ENCODE peak calls at places on chromosomes 7 and 10, in four cellular contexts. R is AG10803; F is ecto neural progenitor cell; T is stimulated activated CD8-positive, alpha-beta memory T cell treated with anti-CD3 and anti-CD28 coated beads, Interleukin-4, amount 100 ng/mL, for 4 hours. I is an unnamed sample.

GRCh38 chr7:156160811-156161210 is 348.5 kb upstream of the SHH start:
- DNase-seq in R (no peak), F (no peak), T (no peak), I (no peak)

GRCh38 chr7:4198301-4198700 is 483.8 kb upstream of the FOXK1 start:
- DNase-seq in R (no peak), F (no peak), T (no peak), I (no peak)

GRCh38 chr10:93872776-93873175 is 21.0 kb upstream of the SLC35G1 start:
- DNase-seq in R (no peak), F (no peak), T (no peak), I (no peak)

GRCh38 chr7:81618400-81619014 is 151.3 kb downstream of the HGF start:
- DNase-seq in R (peak; percentile 86), F (no peak), T (no peak), I (no peak)

GRCh38 chr7:135979674-135980660 is 2.8 kb upstream of the MTPN start:
- DNase-seq in R (no peak), F (no peak), T (no peak), I (no peak)

GRCh38 chr10:117578490-117578889 is 35.9 kb downstream of the EMX2 start:
- DNase-seq in R (no peak), F (no peak), T (no peak), I (no peak)

GRCh38 chr7:25259487-25260243 is 31.4 kb upstream of the NPVF start:
- DNase-seq in R (peak; percentile 81), F (peak; percentile 74), T (peak; percentile 15), I (peak; percentile 24)

GRCh38 chr10:50885097-50885859 is at the start of gene A1CF:
- DNase-seq in R (no peak), F (no peak), T (no peak), I (no peak)

GRCh38 chr10:1360011-1360580 is 303.9 kb downstream of the WDR37 start:
- DNase-seq in R (no peak), F (peak; percentile 72), T (no peak), I (no peak)

GRCh38 chr7:157576415-157576814 is 239.6 kb downstream of the DNAJB6 start:
- DNase-seq in R (no peak), F (no peak), T (peak; percentile 18), I (peak; percentile 17)

GRCh38 chr7:150994141-150994837 is 3.5 kb downstream of the NOS3 start:
- DNase-seq in R (no peak), F (no peak), T (no peak), I (no peak)

GRCh38 chr7:79778786-79779382 is 325.4 kb upstream of the MAGI2 start:
- DNase-seq in R (peak; percentile 95), F (no peak), T (no peak), I (no peak)

GRCh38 chr7:90726623-90727022 is 130.5 kb downstream of the CDK14 start:
- DNase-seq in R (peak; percentile 9), F (no peak), T (no peak), I (no peak)

GRCh38 chr7:2930310-2931033 is 86.4 kb upstream of the GNA12 start:
- DNase-seq in R (no peak), F (no peak), T (no peak), I (no peak)

GRCh38 chr10:120948889-120949382 is 97.8 kb downstream of the WDR11 start:
- DNase-seq in R (peak; percentile 57), F (peak; percentile 89), T (no peak), I (peak; percentile 20)

GRCh38 chr7:44617225-44617885 is 10.9 kb downstream of the OGDH start:
- DNase-seq in R (peak; percentile 69), F (no peak), T (no peak), I (no peak)

GRCh38 chr10:92573091-92573797 is 649 bp downstream of the IDE start:
- DNase-seq in R (peak; percentile 54), F (no peak), T (no peak), I (no peak)

GRCh38 chr10:3806603-3807002 is 21.6 kb upstream of the KLF6 start:
- DNase-seq in R (peak; percentile 79), F (no peak), T (no peak), I (no peak)

GRCh38 chr7:95375591-95376294 is 20.4 kb downstream of the PON3 start:
- DNase-seq in R (no peak), F (no peak), T (no peak), I (no peak)

GRCh38 chr10:86655173-86655540 is 810 bp downstream of the OPN4 start:
- DNase-seq in R (no peak), F (no peak), T (no peak), I (no peak)

GRCh38 chr7:20185988-20186387 is 31.2 kb downstream of the MACC1 start:
- DNase-seq in R (no peak), F (no peak), T (no peak), I (no peak)

GRCh38 chr10:114077815-114078219 is 34.2 kb downstream of the ADRB1 start:
- DNase-seq in R (no peak), F (no peak), T (no peak), I (no peak)

GRCh38 chr7:2986561-2986960 is 57.1 kb downstream of the CARD11 start:
- DNase-seq in R (no peak), F (no peak), T (no peak), I (no peak)

GRCh38 chr7:76352193-76352592 is 6.6 kb downstream of the YWHAG start:
- DNase-seq in R (peak; percentile 49), F (no peak), T (no peak), I (no peak)